ENCODE peak calls at places on chromosomes 7 and 10, in seven cellular contexts. K is hippocampal formation; E is ELR; T is activated T-cell treated with anti-CD3 and anti-CD28 coated beads for 24 hours; O is stimulated activated CD8-positive, alpha-beta memory T cell treated with anti-CD3 and anti-CD28 coated beads, Interleukin-7, amount 100 ng/mL, for 1 hour; B is NAMALWA; F is fibroblast of the aortic adventitia. Q is an unnamed sample.

GRCh38 chr7:119783799-119784198 is 489.2 kb upstream of the KCND2 start:
- DNase-seq in O (no peak), T (no peak), K (no peak), E (no peak), B (no peak), F (peak), Q (no peak)

GRCh38 chr7:127731431-127732080 is 79.6 kb downstream of the SND1 start:
- DNase-seq in E (no peak), K (no peak), T (no peak), O (no peak), B (no peak), F (no peak), Q (no peak)

GRCh38 chr7:82405291-82405690 is 38.3 kb downstream of the CACNA2D1 start:
- DNase-seq in F (no peak), B (no peak), O (no peak), T (no peak), E (no peak), K (no peak), Q (no peak)

GRCh38 chr10:86413046-86413728 is 46.6 kb upstream of the GRID1 start:
- DNase-seq in F (peak), B (peak), K (no peak), T (no peak), E (peak), O (no peak), Q (no peak)

GRCh38 chr10:128137877-128138276 is 11.7 kb upstream of the MKI67 start:
- DNase-seq in O (no peak), B (no peak), K (no peak), F (no peak), E (peak), T (no peak), Q (no peak)

GRCh38 chr7:7114575-7115291 is 67.6 kb upstream of the C1GALT1 start:
- DNase-seq in O (no peak), B (no peak), T (no peak), F (no peak), K (no peak), E (no peak), Q (no peak)

GRCh38 chr7:21702303-21702702 is 159.5 kb downstream of the DNAH11 start:
- DNase-seq in T (no peak), B (no peak), E (no peak), F (no peak), K (no peak), O (no peak), Q (no peak)

GRCh38 chr10:132827861-132828539 is 42.1 kb upstream of the NKX6-2 start:
- DNase-seq in E (no peak), F (no peak), B (no peak), K (no peak), T (no peak), O (no peak), Q (no peak)

GRCh38 chr7:106610996-106611886 is 49.7 kb downstream of the CCDC71L start:
- DNase-seq in O (no peak), E (peak), T (no peak), K (no peak), B (no peak), F (peak), Q (no peak)

GRCh38 chr10:113858541-113858940 is 4.1 kb downstream of the NHLRC2 start:
- DNase-seq in T (no peak), E (peak), K (no peak), O (no peak), F (peak), B (no peak), Q (no peak)

GRCh38 chr10:106707657-106708056 is 456.8 kb downstream of the SORCS1 start:
- DNase-seq in E (no peak), K (no peak), T (no peak), O (no peak), B (no peak), F (no peak), Q (no peak)

GRCh38 chr10:30581779-30582380 is 47.7 kb downstream of the LYZL2 start:
- DNase-seq in K (peak), T (peak), O (no peak), B (peak), F (peak), E (peak), Q (no peak)

GRCh38 chr7:118325450-118325808 is 100.9 kb downstream of the ANKRD7 start:
- DNase-seq in K (no peak), E (no peak), T (no peak), F (no peak), B (no peak), O (no peak), Q (no peak)

GRCh38 chr10:92413519-92413918 is 122.6 kb downstream of the MARCHF5 start:
- DNase-seq in T (no peak), F (no peak), E (no peak), B (no peak), O (no peak), K (no peak), Q (no peak)

GRCh38 chr10:52883996-52884871 is 111.7 kb upstream of the MBL2 start:
- DNase-seq in K (peak), T (no peak), F (peak), E (peak), B (peak), O (no peak), Q (no peak)